ENCODE peak calls at places on chromosomes 1 and 21, in four cellular contexts. One of them, this sample, is unnamed.

GRCh38 chr1:73662526-73662925 is 535.5 kb downstream of the LRRIQ3 start:
- DNase-seq in HepG2: no peak
- DNase-seq in H1: no peak
- DNase-seq in GM12878: no peak
- DNase-seq in this sample: no peak

GRCh38 chr1:5999711-6000443 is 7.7 kb upstream of the NPHP4 start:
- DNase-seq in HepG2: no peak
- DNase-seq in H1: no peak
- DNase-seq in GM12878: no peak
- DNase-seq in this sample: no peak

GRCh38 chr1:246153796-246154212 is 353.3 kb downstream of the SMYD3 start:
- DNase-seq in H1: no peak
- DNase-seq in HepG2: no peak
- DNase-seq in GM12878: no peak
- DNase-seq in this sample: peak; percentile 27

GRCh38 chr1:183551924-183552323 is 38.3 kb downstream of the NCF2 start:
- DNase-seq in GM12878: no peak
- DNase-seq in HepG2: no peak
- DNase-seq in H1: no peak
- DNase-seq in this sample: no peak

GRCh38 chr1:2317230-2318065 is 73.9 kb downstream of the MORN1 start:
- DNase-seq in GM12878: no peak
- DNase-seq in HepG2: peak; percentile 28
- DNase-seq in H1: no peak
- DNase-seq in this sample: peak; percentile 40

GRCh38 chr21:37367301-37367757 is 756 bp downstream of the DYRK1A start:
- DNase-seq in H1: no peak
- DNase-seq in HepG2: no peak
- DNase-seq in GM12878: no peak
- DNase-seq in this sample: no peak

GRCh38 chr1:59438058-59438560 is 141.2 kb downstream of the FGGY start:
- DNase-seq in GM12878: no peak
- DNase-seq in HepG2: no peak
- DNase-seq in H1: no peak
- DNase-seq in this sample: no peak

GRCh38 chr1:77888429-77889239 is at the start of gene NEXN:
- DNase-seq in HepG2: peak; percentile 44
- DNase-seq in GM12878: no peak
- DNase-seq in H1: peak; percentile 53
- DNase-seq in this sample: peak; percentile 52

GRCh38 chr1:13783551-13783950 is 83.6 kb downstream of the PRDM2 start:
- DNase-seq in H1: no peak
- DNase-seq in GM12878: no peak
- DNase-seq in HepG2: no peak
- DNase-seq in this sample: no peak

GRCh38 chr1:167675440-167675839 is 45.4 kb downstream of the RCSD1 start:
- DNase-seq in GM12878: no peak
- DNase-seq in HepG2: no peak
- DNase-seq in H1: no peak
- DNase-seq in this sample: no peak

GRCh38 chr1:200776949-200777348 is 38.3 kb downstream of the CAMSAP2 start:
- DNase-seq in H1: no peak
- DNase-seq in GM12878: no peak
- DNase-seq in HepG2: peak; percentile 5
- DNase-seq in this sample: peak; percentile 67

GRCh38 chr1:11961230-11961629 is 19.0 kb upstream of the MFN2 start:
- DNase-seq in H1: no peak
- DNase-seq in HepG2: peak; percentile 42
- DNase-seq in GM12878: no peak
- DNase-seq in this sample: no peak

GRCh38 chr1:32864375-32865019 is 6.2 kb downstream of the FNDC5 start:
- DNase-seq in GM12878: no peak
- DNase-seq in H1: no peak
- DNase-seq in HepG2: no peak
- DNase-seq in this sample: no peak

GRCh38 chr21:26736449-26736848 is 108.8 kb downstream of the ADAMTS1 start:
- DNase-seq in HepG2: no peak
- DNase-seq in GM12878: no peak
- DNase-seq in H1: no peak
- DNase-seq in this sample: no peak

GRCh38 chr1:161225178-161225533 is 704 bp upstream of the TOMM40L start:
- DNase-seq in H1: no peak
- DNase-seq in HepG2: peak; percentile 55
- DNase-seq in GM12878: no peak
- DNase-seq in this sample: no peak

GRCh38 chr1:152951711-152952110 is 4.7 kb downstream of the SPRR5 start:
- DNase-seq in HepG2: no peak
- DNase-seq in GM12878: no peak
- DNase-seq in H1: no peak
- DNase-seq in this sample: no peak

GRCh38 chr1:169078163-169078883 is 28.2 kb upstream of the ATP1B1 start:
- DNase-seq in GM12878: no peak
- DNase-seq in HepG2: no peak
- DNase-seq in H1: no peak
- DNase-seq in this sample: no peak

GRCh38 chr21:16563795-16564194 is 834.0 kb downstream of the USP25 start:
- DNase-seq in H1: peak; percentile 66
- DNase-seq in GM12878: no peak
- DNase-seq in HepG2: peak; percentile 51
- DNase-seq in this sample: no peak

GRCh38 chr1:3530931-3531818 is 76.7 kb downstream of the ARHGEF16 start:
- DNase-seq in GM12878: no peak
- DNase-seq in H1: peak; percentile 34
- DNase-seq in HepG2: peak; percentile 67
- DNase-seq in this sample: peak; percentile 100

GRCh38 chr1:29180497-29181412 is 945 bp downstream of the SRSF4 start:
- DNase-seq in GM12878: no peak
- DNase-seq in H1: no peak
- DNase-seq in HepG2: no peak
- DNase-seq in this sample: no peak

GRCh38 chr1:153985984-153986761 is at the start of gene RAB13:
- DNase-seq in GM12878: no peak
- DNase-seq in HepG2: peak; percentile 81
- DNase-seq in H1: no peak
- DNase-seq in this sample: peak; percentile 77

GRCh38 chr21:37292946-37293345 is 25.8 kb upstream of the VPS26C start:
- DNase-seq in H1: no peak
- DNase-seq in HepG2: no peak
- DNase-seq in GM12878: no peak
- DNase-seq in this sample: no peak

GRCh38 chr1:99365121-99365520 is 100.8 kb downstream of the PLPPR4 start:
- DNase-seq in HepG2: no peak
- DNase-seq in H1: no peak
- DNase-seq in GM12878: no peak
- DNase-seq in this sample: no peak

GRCh38 chr1:2969011-2969869 is 52.0 kb upstream of the ACTRT2 start:
- DNase-seq in GM12878: no peak
- DNase-seq in HepG2: no peak
- DNase-seq in H1: no peak
- DNase-seq in this sample: no peak

GRCh38 chr1:160541622-160542302 is 18.7 kb upstream of the SLAMF6 start:
- DNase-seq in HepG2: no peak
- DNase-seq in H1: no peak
- DNase-seq in GM12878: no peak
- DNase-seq in this sample: no peak

GRCh38 chr1:101073836-101074235 is 48.3 kb upstream of the DPH5 start:
- DNase-seq in GM12878: no peak
- DNase-seq in H1: no peak
- DNase-seq in HepG2: no peak
- DNase-seq in this sample: no peak

GRCh38 chr1:35111106-35111505 is 31.9 kb downstream of the ZMYM1 start:
- DNase-seq in HepG2: peak; percentile 27
- DNase-seq in H1: no peak
- DNase-seq in GM12878: no peak
- DNase-seq in this sample: no peak
- TF ChIP-seq ATF2 in HepG2: no peak
- TF ChIP-seq ATF2 in H1: no peak
- TF ChIP-seq ATF2 in GM12878: no peak
- TF ChIP-seq ATF2 in this sample: no peak

GRCh38 chr1:98327151-98327918 is 334.2 kb upstream of the SNX7 start:
- DNase-seq in GM12878: no peak
- DNase-seq in H1: no peak
- DNase-seq in HepG2: no peak
- DNase-seq in this sample: no peak
- H3K9ac ChIP-seq in GM12878: no peak overlapping the region
- H3K9ac ChIP-seq in H1: no peak overlapping the region
- H3K9ac ChIP-seq in HepG2: no peak overlapping the region
- H3K9ac ChIP-seq in this sample: no peak overlapping the region

GRCh38 chr1:214991691-214992315 is 90.7 kb upstream of the KCNK2 start:
- DNase-seq in GM12878: no peak
- DNase-seq in H1: no peak
- DNase-seq in HepG2: no peak
- DNase-seq in this sample: no peak

GRCh38 chr1:214989341-214989740 is 93.2 kb upstream of the KCNK2 start:
- DNase-seq in GM12878: no peak
- DNase-seq in HepG2: no peak
- DNase-seq in H1: no peak
- DNase-seq in this sample: no peak

GRCh38 chr1:214993419-214993818 is 89.1 kb upstream of the KCNK2 start:
- DNase-seq in H1: no peak
- DNase-seq in HepG2: no peak
- DNase-seq in GM12878: no peak
- DNase-seq in this sample: no peak

GRCh38 chr1:214990619-214991018 is 91.9 kb upstream of the KCNK2 start:
- DNase-seq in HepG2: no peak
- DNase-seq in GM12878: no peak
- DNase-seq in H1: no peak
- DNase-seq in this sample: no peak
- TF ChIP-seq TAF1 in HepG2: no peak
- TF ChIP-seq TAF1 in GM12878: no peak
- TF ChIP-seq TAF1 in H1: no peak
- TF ChIP-seq TAF1 in this sample: no peak

GRCh38 chr1:54649921-54650320 is 8.3 kb downstream of the MROH7 start:
- DNase-seq in GM12878: no peak
- DNase-seq in H1: no peak
- DNase-seq in HepG2: no peak
- DNase-seq in this sample: no peak

GRCh38 chr1:54652172-54652571 is 10.6 kb downstream of the MROH7 start:
- DNase-seq in H1: no peak
- DNase-seq in GM12878: no peak
- DNase-seq in HepG2: no peak
- DNase-seq in this sample: no peak

GRCh38 chr1:54651608-54652007 is 10.0 kb downstream of the MROH7 start:
- DNase-seq in H1: no peak
- DNase-seq in HepG2: no peak
- DNase-seq in GM12878: no peak
- DNase-seq in this sample: peak; percentile 6

GRCh38 chr1:54650417-54650816 is 8.8 kb downstream of the MROH7 start:
- DNase-seq in H1: no peak
- DNase-seq in GM12878: no peak
- DNase-seq in HepG2: no peak
- DNase-seq in this sample: peak; percentile 0

DNA sequence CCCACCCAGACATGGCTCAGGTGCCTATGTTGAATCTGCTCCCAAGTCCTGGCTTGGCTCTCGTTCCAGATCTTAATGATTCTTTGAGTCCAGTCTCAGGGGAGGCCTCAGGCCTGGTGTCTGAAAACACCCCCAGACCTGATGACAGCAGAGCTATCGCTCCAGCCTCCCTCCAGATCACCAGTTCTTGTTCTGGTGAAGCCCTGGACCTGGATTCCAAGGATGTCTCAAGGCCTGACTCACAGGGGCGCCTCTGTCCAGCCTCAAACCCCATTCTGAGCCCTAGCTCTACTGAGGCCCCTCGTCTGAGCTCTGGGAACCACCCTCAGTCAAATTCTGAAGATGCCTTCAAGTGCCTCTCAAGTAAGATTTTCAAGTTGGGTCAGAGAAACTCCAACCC is 11.4 kb downstream of the MROH7 start:
- DNase-seq in GM12878: no peak
- DNase-seq in H1: no peak
- DNase-seq in HepG2: no peak
- DNase-seq in this sample: no peak
- TF ChIP-seq ATF2 in GM12878: no peak
- TF ChIP-seq ATF2 in H1: no peak
- TF ChIP-seq ATF2 in HepG2: no peak
- TF ChIP-seq ATF2 in this sample: no peak

GRCh38 chr1:27562483-27563406 is 41.2 kb downstream of the AHDC1 start:
- DNase-seq in GM12878: no peak
- DNase-seq in H1: no peak
- DNase-seq in HepG2: no peak
- DNase-seq in this sample: no peak
- H3K9ac ChIP-seq in GM12878: no peak overlapping the region
- H3K9ac ChIP-seq in H1: no peak overlapping the region
- H3K9ac ChIP-seq in HepG2: peak overlapping the region; percentile 76
- H3K9ac ChIP-seq in this sample: no peak overlapping the region

DNA sequence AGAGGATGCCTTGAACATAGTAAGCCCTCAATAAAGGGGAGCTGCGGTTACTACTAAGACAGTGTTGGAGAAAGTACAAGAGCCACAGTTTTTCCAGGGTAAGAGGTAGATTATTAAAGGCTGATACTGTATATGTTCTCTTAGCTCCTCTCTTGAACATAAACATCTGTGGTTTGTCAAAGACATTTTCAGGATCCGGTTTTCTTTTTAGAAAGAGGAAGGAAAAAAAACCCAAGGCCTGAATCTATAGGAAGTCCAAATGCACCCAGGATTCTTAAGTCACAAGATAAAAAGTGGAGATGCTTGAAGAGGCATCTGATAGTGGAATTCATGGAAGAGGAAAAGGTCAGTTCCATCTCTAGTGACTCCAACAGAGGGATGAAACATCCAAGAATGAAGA is 24.6 kb upstream of the SLC45A3 start:
- DNase-seq in GM12878: no peak
- DNase-seq in HepG2: no peak
- DNase-seq in H1: no peak
- DNase-seq in this sample: no peak
- TF ChIP-seq TAF1 in GM12878: no peak
- TF ChIP-seq TAF1 in HepG2: no peak
- TF ChIP-seq TAF1 in H1: no peak
- TF ChIP-seq TAF1 in this sample: no peak

GRCh38 chr1:207821464-207822045 is 69.7 kb downstream of the CD46 start:
- DNase-seq in HepG2: no peak
- DNase-seq in H1: no peak
- DNase-seq in GM12878: no peak
- DNase-seq in this sample: no peak
- TF ChIP-seq ATF2 in HepG2: no peak
- TF ChIP-seq ATF2 in H1: no peak
- TF ChIP-seq ATF2 in GM12878: no peak
- TF ChIP-seq ATF2 in this sample: no peak

DNA sequence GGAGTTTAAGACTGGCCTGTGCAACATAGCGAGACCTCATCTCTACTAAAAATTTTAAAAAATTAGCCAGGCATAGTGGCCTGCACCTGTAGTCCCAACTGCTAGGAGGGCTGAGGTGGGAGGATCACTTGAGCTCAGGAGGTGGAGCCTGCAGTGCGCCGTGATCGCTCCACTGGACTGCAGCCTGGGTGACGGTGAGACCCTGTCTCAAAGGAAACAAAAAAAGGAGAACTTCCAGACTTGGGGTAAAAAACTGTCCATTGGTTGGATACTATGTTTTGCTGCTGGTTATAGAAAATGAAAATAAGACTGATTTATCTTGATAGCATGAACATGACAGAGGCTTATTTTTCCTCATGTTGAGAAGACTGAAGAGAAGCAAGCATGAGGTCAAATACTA is 79.4 kb downstream of the WDR4 start:
- DNase-seq in HepG2: no peak
- DNase-seq in GM12878: no peak
- DNase-seq in H1: no peak
- DNase-seq in this sample: no peak
- H3K9ac ChIP-seq in HepG2: no peak overlapping the region
- H3K9ac ChIP-seq in GM12878: no peak overlapping the region
- H3K9ac ChIP-seq in H1: no peak overlapping the region
- H3K9ac ChIP-seq in this sample: no peak overlapping the region